ENCODE peak calls at places on chromosome 16, in seven cellular contexts. One of them, this sample, is unnamed.
A peak's percentile ranks its signal among the peaks of the same experiment; 100 is the strongest.

GRCh38 chr16:28990375-28991040 is 5.7 kb downstream of the LAT start:
- DNase-seq in T-helper 2 cell: peak; percentile 51
- DNase-seq in substantia nigra: no peak
- DNase-seq in sigmoid colon: no peak
- DNase-seq in EH: no peak
- DNase-seq in fibroblast of mammary gland: no peak
- DNase-seq in NB4: no peak
- DNase-seq in this sample: no peak

GRCh38 chr16:89031715-89032659 is 55.0 kb upstream of the CBFA2T3 start:
- DNase-seq in NB4: peak; percentile 99
- DNase-seq in sigmoid colon: no peak
- DNase-seq in EH: no peak
- DNase-seq in T-helper 2 cell: peak; percentile 26
- DNase-seq in fibroblast of mammary gland: no peak
- DNase-seq in substantia nigra: no peak
- DNase-seq in this sample: no peak

GRCh38 chr16:23362460-23363317 is 60.6 kb downstream of the SCNN1B start:
- DNase-seq in substantia nigra: no peak
- DNase-seq in NB4: no peak
- DNase-seq in sigmoid colon: peak; percentile 86
- DNase-seq in EH: no peak
- DNase-seq in fibroblast of mammary gland: no peak
- DNase-seq in T-helper 2 cell: no peak
- DNase-seq in this sample: no peak

GRCh38 chr16:24980077-24980793 is 34.9 kb downstream of the ARHGAP17 start:
- DNase-seq in sigmoid colon: no peak
- DNase-seq in T-helper 2 cell: no peak
- DNase-seq in substantia nigra: no peak
- DNase-seq in fibroblast of mammary gland: no peak
- DNase-seq in EH: peak; percentile 49
- DNase-seq in NB4: no peak
- DNase-seq in this sample: no peak

GRCh38 chr16:19147627-19148026 is 20.4 kb upstream of the SYT17 start:
- DNase-seq in T-helper 2 cell: no peak
- DNase-seq in EH: no peak
- DNase-seq in NB4: no peak
- DNase-seq in fibroblast of mammary gland: no peak
- DNase-seq in substantia nigra: no peak
- DNase-seq in sigmoid colon: no peak
- DNase-seq in this sample: no peak

GRCh38 chr16:67372664-67373063 is 20.6 kb downstream of the TPPP3 start:
- DNase-seq in NB4: peak; percentile 56
- DNase-seq in sigmoid colon: no peak
- DNase-seq in substantia nigra: no peak
- DNase-seq in fibroblast of mammary gland: peak; percentile 55
- DNase-seq in T-helper 2 cell: no peak
- DNase-seq in EH: peak; percentile 46
- DNase-seq in this sample: peak; percentile 33

GRCh38 chr16:85471469-85472431 is 141.4 kb upstream of the GSE1 start:
- DNase-seq in EH: peak; percentile 23
- DNase-seq in fibroblast of mammary gland: no peak
- DNase-seq in sigmoid colon: peak; percentile 67
- DNase-seq in substantia nigra: no peak
- DNase-seq in NB4: no peak
- DNase-seq in T-helper 2 cell: no peak
- DNase-seq in this sample: no peak

GRCh38 chr16:84600343-84601229 is 17.3 kb downstream of the COTL1 start:
- DNase-seq in substantia nigra: no peak
- DNase-seq in sigmoid colon: no peak
- DNase-seq in EH: peak; percentile 43
- DNase-seq in NB4: peak; percentile 93
- DNase-seq in fibroblast of mammary gland: no peak
- DNase-seq in T-helper 2 cell: no peak
- DNase-seq in this sample: no peak

GRCh38 chr16:83574388-83574787 is 233.4 kb upstream of the HSBP1 start:
- DNase-seq in EH: peak; percentile 86
- DNase-seq in NB4: no peak
- DNase-seq in T-helper 2 cell: no peak
- DNase-seq in fibroblast of mammary gland: peak; percentile 70
- DNase-seq in substantia nigra: no peak
- DNase-seq in sigmoid colon: no peak
- DNase-seq in this sample: peak; percentile 88

This sample was measured in LHCN-M2.